ENCODE peak calls at places on chromosome X, in five cellular contexts. O is PC-3, D is GM23248, W is gastrocnemius medialis, A is adipocyte. K is an unnamed sample.

GRCh38 chrX:9062621-9063020 is 28.7 kb upstream of the FAM9B start:
- DNase-seq in O (no peak), D (no peak), W (no peak), A (no peak), K (no peak)

GRCh38 chrX:38220024-38220935 is at the start of gene SRPX:
- DNase-seq in O (peak; percentile 69), D (peak; percentile 72), W (no peak), A (peak; percentile 73), K (peak; percentile 71)

GRCh38 chrX:137198040-137198439 is 164.2 kb upstream of the GPR101 start:
- DNase-seq in O (peak; percentile 85), D (no peak), W (no peak), A (no peak), K (no peak)

GRCh38 chrX:148380107-148380506 is 120.3 kb upstream of the AFF2 start:
- DNase-seq in O (no peak), D (no peak), W (no peak), A (no peak), K (no peak)

GRCh38 chrX:24241822-24242648 is 71.8 kb downstream of the SUPT20HL2 start:
- DNase-seq in O (peak; percentile 49), D (peak; percentile 41), W (no peak), A (peak; percentile 51), K (peak; percentile 71)

GRCh38 chrX:125326599-125326998 is 6.9 kb downstream of the TEX13C start:
- DNase-seq in O (no peak), D (no peak), W (no peak), A (no peak), K (no peak)

GRCh38 chrX:21985332-21985777 is 44.8 kb downstream of the SMS start:
- DNase-seq in O (peak; percentile 82), D (peak; percentile 76), W (no peak), A (peak; percentile 85), K (peak; percentile 84)

GRCh38 chrX:87516716-87517115 is 886 bp upstream of the KLHL4 start:
- DNase-seq in O (peak; percentile 76), D (no peak), W (no peak), A (no peak), K (no peak)

GRCh38 chrX:110087485-110088356 is 84.8 kb downstream of the TMEM164 start:
- DNase-seq in O (peak; percentile 91), D (peak; percentile 90), W (peak; percentile 79), A (peak; percentile 70), K (no peak)

GRCh38 chrX:43467608-43468234 is 188.4 kb upstream of the MAOA start:
- DNase-seq in O (no peak), D (no peak), W (no peak), A (no peak), K (no peak)

GRCh38 chrX:45807572-45808425 is 607.1 kb upstream of the DIPK2B start:
- DNase-seq in O (no peak), D (peak; percentile 72), W (no peak), A (peak; percentile 66), K (no peak)
- H3K4me1 ChIP-seq in O (peaks cover 26% of the 10 kb centered on the region), D (peaks cover 53% of the 10 kb centered on the region), W (no peaks in the 10 kb centered on the region), A (peaks cover 49% of the 10 kb centered on the region), K (peaks cover 35% of the 10 kb centered on the region)

DNA sequence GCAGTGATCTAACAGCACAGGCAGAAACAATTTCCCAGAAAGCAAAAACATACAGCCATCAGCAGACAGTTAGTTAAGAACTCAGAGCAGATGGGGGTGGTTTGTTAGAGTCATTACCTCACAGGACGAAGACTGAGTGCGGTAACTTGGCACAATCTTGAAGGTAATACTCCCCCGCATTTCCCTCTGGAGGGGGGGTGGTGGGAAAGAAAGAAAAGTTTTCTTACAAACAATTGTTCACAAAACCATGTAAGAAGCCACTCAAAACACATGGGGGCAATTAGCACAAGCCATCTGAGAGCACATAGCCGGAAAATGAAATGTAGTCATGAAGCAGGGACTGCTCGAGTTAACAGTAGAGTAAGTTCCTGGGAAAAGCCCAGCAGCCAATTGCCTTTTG is 112.5 kb downstream of the NYX start:
- DNase-seq in O (no peak), D (peak; percentile 74), W (no peak), A (peak; percentile 36), K (no peak)
- H3K4me1 ChIP-seq in O (peaks cover 9% of the 10 kb centered on the region), D (peaks cover 27% of the 10 kb centered on the region), W (no peaks in the 10 kb centered on the region), A (peaks cover 18% of the 10 kb centered on the region), K (peaks cover 8% of the 10 kb centered on the region)

GRCh38 chrX:10118530-10118929 is 38.2 kb upstream of the CLCN4 start:
- DNase-seq in O (no peak), D (no peak), W (no peak), A (no peak), K (no peak)

GRCh38 chrX:10117301-10117700 is 39.5 kb upstream of the CLCN4 start:
- DNase-seq in O (no peak), D (no peak), W (no peak), A (no peak), K (no peak)

GRCh38 chrX:10117864-10118377 is 38.9 kb upstream of the CLCN4 start:
- DNase-seq in O (no peak), D (no peak), W (no peak), A (no peak), K (no peak)

GRCh38 chrX:10120828-10121227 is 35.9 kb upstream of the CLCN4 start:
- DNase-seq in O (no peak), D (no peak), W (no peak), A (no peak), K (no peak)

GRCh38 chrX:10119399-10119990 is 37.3 kb upstream of the CLCN4 start:
- DNase-seq in O (peak; percentile 73), D (peak; percentile 70), W (peak; percentile 55), A (peak; percentile 87), K (peak; percentile 52)
- H3K4me1 ChIP-seq in O (no peaks in the 10 kb centered on the region), D (no peaks in the 10 kb centered on the region), W (peaks cover 10% of the 10 kb centered on the region), A (no peaks in the 10 kb centered on the region), K (no peaks in the 10 kb centered on the region)

GRCh38 chrX:45811307-45811706 is 610.6 kb upstream of the DIPK2B start:
- DNase-seq in O (no peak), D (no peak), W (no peak), A (no peak), K (no peak)
- H3K4me1 ChIP-seq in O (peaks cover 5% of the 10 kb centered on the region), D (peaks cover 30% of the 10 kb centered on the region), W (no peaks in the 10 kb centered on the region), A (peaks cover 28% of the 10 kb centered on the region), K (peaks cover 25% of the 10 kb centered on the region)

GRCh38 chrX:115031989-115032388 is 14.6 kb upstream of the IL13RA2 start:
- DNase-seq in O (peak; percentile 74), D (no peak), W (no peak), A (no peak), K (no peak)

GRCh38 chrX:115030635-115031034 is 13.2 kb upstream of the IL13RA2 start:
- DNase-seq in O (peak; percentile 85), D (no peak), W (no peak), A (no peak), K (no peak)

GRCh38 chrX:115029869-115030564 is 12.6 kb upstream of the IL13RA2 start:
- DNase-seq in O (no peak), D (no peak), W (no peak), A (peak; percentile 36), K (no peak)
- H3K4me1 ChIP-seq in O (peaks cover 36% of the 10 kb centered on the region), D (peaks cover 5% of the 10 kb centered on the region), W (no peaks in the 10 kb centered on the region), A (no peaks in the 10 kb centered on the region), K (peaks cover 3% of the 10 kb centered on the region)

GRCh38 chrX:47218920-47219815 is 687 bp downstream of the CDK16 start:
- DNase-seq in O (no peak), D (peak; percentile 47), W (no peak), A (peak; percentile 50), K (peak; percentile 80)
- H3K4me1 ChIP-seq in O (peaks cover 34% of the 10 kb centered on the region), D (peaks cover 25% of the 10 kb centered on the region), W (peaks cover 13% of the 10 kb centered on the region), A (peaks cover 26% of the 10 kb centered on the region), K (peaks cover 10% of the 10 kb centered on the region)

GRCh38 chrX:134684956-134685355 is 26.7 kb upstream of the PLAC1 start:
- DNase-seq in O (no peak), D (no peak), W (peak; percentile 46), A (no peak), K (no peak)
- H3K4me1 ChIP-seq in O (peaks cover 21% of the 10 kb centered on the region), D (peaks cover 14% of the 10 kb centered on the region), W (peaks cover 16% of the 10 kb centered on the region), A (peaks cover 23% of the 10 kb centered on the region), K (no peaks in the 10 kb centered on the region)